ENCODE peak calls at places on chromosomes 5 and 9, in seven cellular contexts. M is mesendoderm, J is H1, H is neuronal stem cell, Q is mesenchymal stem cell, C is H9, R is IMR-90. B is an unnamed sample.

GRCh38 chr5:150912312-150912814 is 7.6 kb upstream of the ZNF300 start:
- DNase-seq in M (no peak), R (no peak), C (no peak), J (no peak), Q (no peak), H (no peak), B (no peak)

GRCh38 chr5:72558383-72558782 is 51.2 kb upstream of the ZNF366 start:
- DNase-seq in Q (peak), H (no peak), M (no peak), R (no peak), C (no peak), J (no peak), B (no peak)

GRCh38 chr5:58392491-58392890 is 67.4 kb downstream of the PLK2 start:
- DNase-seq in C (no peak), Q (no peak), R (no peak), M (no peak), J (no peak), H (no peak), B (no peak)

GRCh38 chr9:21852751-21853150 is 50.3 kb downstream of the MTAP start:
- DNase-seq in J (no peak), Q (no peak), H (no peak), R (no peak), M (no peak), C (no peak), B (no peak)

GRCh38 chr5:122390107-122390506 is 78.1 kb downstream of the SNCAIP start:
- DNase-seq in C (no peak), Q (no peak), J (no peak), M (no peak), H (no peak), R (no peak), B (no peak)

GRCh38 chr9:109857337-109857736 is 77.3 kb downstream of the PALM2AKAP2 start:
- DNase-seq in R (peak), J (no peak), H (no peak), Q (no peak), C (no peak), M (no peak), B (no peak)

GRCh38 chr5:68243681-68244080 is 28.1 kb downstream of the PIK3R1 start:
- DNase-seq in J (no peak), H (no peak), C (no peak), R (no peak), Q (no peak), M (no peak), B (no peak)

GRCh38 chr9:137156567-137157375 is 13.1 kb downstream of the LRRC26 start:
- DNase-seq in Q (peak), R (peak), M (peak), J (no peak), C (peak), H (peak), B (peak)

DNA sequence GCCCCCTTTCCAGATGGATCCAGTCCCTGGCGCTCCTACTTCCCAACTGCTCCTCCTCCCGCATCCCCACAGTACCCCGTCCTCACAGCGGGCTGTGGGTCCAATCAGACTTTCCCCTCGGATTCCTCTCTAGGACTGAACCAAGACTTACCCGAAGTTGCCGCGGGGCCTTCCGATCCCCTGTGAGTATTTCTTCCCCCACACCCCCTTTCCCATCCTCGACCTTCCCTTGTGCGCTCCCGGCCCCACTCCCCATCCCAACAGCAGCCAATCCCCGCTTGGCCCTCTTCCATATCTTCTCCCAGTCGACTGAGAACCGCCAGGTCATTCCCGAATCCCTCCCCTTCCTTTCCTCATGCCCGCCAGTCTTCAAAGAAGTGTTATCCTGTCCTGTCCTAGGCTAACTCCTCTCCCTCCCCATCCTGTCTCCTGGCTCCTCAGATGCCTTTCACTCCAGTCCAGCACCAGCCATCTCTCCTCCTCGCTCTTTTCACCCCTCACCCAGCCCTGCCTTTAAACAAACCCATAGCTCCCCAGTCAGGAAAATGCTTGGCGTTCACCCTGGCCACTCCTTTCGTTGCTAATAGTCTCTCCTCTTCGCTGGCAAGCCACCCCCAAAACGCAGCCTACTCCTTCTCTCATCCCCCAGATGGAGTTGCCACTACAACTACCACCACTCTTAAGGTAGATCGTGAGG is 646 bp downstream of the SWI5 start:
- DNase-seq in H (peak), R (peak), M (peak), C (peak), J (no peak), Q (peak), B (no peak)
- H2BK120ac ChIP-seq in H (no peak), R (no peak), M (no peak), C (no peak), J (no peak), Q (no peak), B (peak)

GRCh38 chr5:1704676-1705075 is 95.0 kb downstream of the MRPL36 start:
- DNase-seq in R (no peak), Q (no peak), C (no peak), H (no peak), J (no peak), M (no peak), B (no peak)

GRCh38 chr5:1704266-1704665 is 95.4 kb downstream of the MRPL36 start:
- DNase-seq in M (no peak), R (no peak), Q (no peak), H (no peak), J (no peak), C (no peak), B (no peak)

GRCh38 chr5:1707467-1707866 is 92.2 kb downstream of the MRPL36 start:
- DNase-seq in R (no peak), C (no peak), M (no peak), Q (no peak), J (no peak), H (no peak), B (no peak)

GRCh38 chr5:1706021-1706420 is 93.6 kb downstream of the MRPL36 start:
- DNase-seq in M (no peak), Q (no peak), J (no peak), C (no peak), H (no peak), R (no peak), B (no peak)

DNA sequence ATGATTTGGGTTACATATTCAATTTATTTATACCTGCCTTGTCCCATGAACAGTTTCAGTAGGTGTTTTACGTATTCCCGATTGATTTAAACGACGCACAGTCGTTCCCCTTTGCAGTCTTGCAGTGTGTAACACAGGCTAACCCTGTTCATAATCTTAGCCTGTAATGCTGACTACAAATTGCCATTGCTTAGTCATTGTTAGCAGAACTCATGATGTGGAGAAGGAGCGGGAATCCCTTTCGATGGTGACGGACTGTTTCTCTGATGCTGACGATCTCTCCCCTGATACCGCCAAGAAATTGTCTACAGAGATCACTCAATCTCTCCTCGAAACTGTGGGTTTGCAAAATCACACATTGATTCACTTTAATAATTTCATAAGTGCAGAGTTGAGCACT is 93.2 kb downstream of the MRPL36 start:
- DNase-seq in H (no peak), Q (no peak), M (no peak), C (no peak), R (no peak), J (no peak), B (no peak)
- H2AK5ac ChIP-seq in H (no peak), Q (no peak), M (no peak), C (no peak), R (no peak), J (no peak), B (no peak)

GRCh38 chr9:124029617-124030016 is 18.0 kb downstream of the LHX2 start:
- DNase-seq in R (no peak), J (no peak), H (no peak), M (no peak), Q (no peak), C (peak), B (no peak)
- H2BK120ac ChIP-seq in R (no peak), J (no peak), H (no peak), M (no peak), Q (no peak), C (no peak), B (no peak)

DNA sequence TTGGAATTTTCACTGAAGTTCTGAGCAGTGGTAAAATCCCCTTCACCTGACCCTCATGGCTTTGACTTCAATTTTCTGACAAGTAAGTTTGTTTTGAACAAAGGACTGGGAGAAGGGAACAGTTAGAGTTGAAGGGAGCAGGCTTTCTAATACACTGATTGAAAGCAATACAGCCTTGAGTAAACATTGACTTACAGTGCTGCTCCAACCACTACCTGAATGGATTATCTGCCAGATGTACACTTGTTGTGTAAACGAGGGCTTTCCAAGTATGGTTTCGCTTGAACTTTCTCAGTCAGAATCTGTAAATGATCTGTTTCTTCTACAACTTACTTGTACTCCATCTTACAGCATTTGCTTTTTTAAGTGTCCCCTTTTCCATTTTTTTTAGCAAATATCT is 1414.9 kb upstream of the NUDT12 start:
- DNase-seq in R (no peak), C (no peak), H (no peak), J (no peak), M (no peak), Q (no peak), B (no peak)
- H2AK5ac ChIP-seq in R (no peak), C (no peak), H (no peak), J (no peak), M (no peak), Q (no peak), B (no peak)

GRCh38 chr5:159262472-159262858 is 625 bp upstream of the UBLCP1 start:
- DNase-seq in H (no peak), M (no peak), R (peak), C (no peak), J (no peak), Q (no peak), B (peak)
- H2BK120ac ChIP-seq in H (no peak), M (no peak), R (peak), C (no peak), J (no peak), Q (no peak), B (no peak)

GRCh38 chr5:174626521-174626920 is 97.9 kb upstream of the MSX2 start:
- DNase-seq in R (no peak), M (no peak), Q (no peak), H (no peak), C (no peak), J (no peak), B (no peak)
- H2AK5ac ChIP-seq in R (no peak), M (no peak), Q (no peak), H (no peak), C (no peak), J (no peak), B (peak)

GRCh38 chr5:43020294-43020711 is 19.8 kb downstream of the ANXA2R start:
- DNase-seq in J (no peak), C (peak), M (peak), Q (no peak), H (no peak), R (peak), B (peak)
- H2BK120ac ChIP-seq in J (no peak), C (no peak), M (no peak), Q (no peak), H (no peak), R (peak), B (no peak)

GRCh38 chr5:96911139-96911538 is 24.7 kb upstream of the LNPEP start:
- DNase-seq in R (no peak), C (no peak), J (no peak), Q (no peak), M (no peak), H (no peak), B (no peak)
- H2AK5ac ChIP-seq in R (no peak), C (no peak), J (no peak), Q (no peak), M (no peak), H (no peak), B (no peak)

GRCh38 chr5:158180407-158180806 is 321.5 kb upstream of the CLINT1 start:
- DNase-seq in M (no peak), H (no peak), Q (no peak), C (no peak), R (no peak), J (no peak), B (no peak)
- H2BK120ac ChIP-seq in M (no peak), H (no peak), Q (no peak), C (no peak), R (no peak), J (no peak), B (no peak)

B was measured in trophoblast cell.